ENCODE peak calls at places on chromosomes 11 and 22, in nine cellular contexts. J is T-helper 1 cell; S is EL; P is SJSA1; U is NCI-H1105 treated with DMSO at 0.1 percent for 48 hours; W is Calu3; I is IMR-90; T is stimulated activated CD4-positive, alpha-beta T cell treated with anti-CD3 and anti-CD28 coated beads, Interleukin-15, amount 100 ng/mL, for 24 hours; G is endothelial cell. V is an unnamed sample.

GRCh38 chr11:86681039-86681745 is 8.8 kb upstream of the ME3 start:
- DNase-seq in U (no peak), S (no peak), P (no peak), W (no peak), G (no peak), T (no peak), I (no peak), J (no peak), V (peak; percentile 48)

GRCh38 chr11:68329993-68330699 is 17.8 kb downstream of the LRP5 start:
- DNase-seq in U (no peak), I (peak; percentile 53), W (no peak), G (no peak), T (no peak), J (no peak), P (no peak), S (no peak), V (no peak)

GRCh38 chr11:37286890-37287289 is 688.9 kb upstream of the RAG2 start:
- DNase-seq in I (no peak), P (no peak), T (no peak), S (no peak), G (no peak), J (no peak), W (no peak), U (no peak), V (no peak)

GRCh38 chr22:26751217-26751616 is 93.8 kb downstream of the MIAT start:
- DNase-seq in I (no peak), G (peak; percentile 71), S (no peak), W (no peak), T (no peak), P (no peak), J (no peak), U (peak; percentile 0), V (no peak)

GRCh38 chr11:114972105-114972504 is 293.8 kb downstream of the NXPE2 start:
- DNase-seq in W (no peak), T (no peak), S (no peak), J (no peak), U (no peak), P (no peak), G (no peak), I (no peak), V (no peak)

GRCh38 chr22:31206896-31207687 is 5.0 kb upstream of the LIMK2 start:
- DNase-seq in J (no peak), I (no peak), W (peak; percentile 77), U (peak; percentile 57), P (no peak), T (peak; percentile 33), S (no peak), G (no peak), V (peak; percentile 43)

GRCh38 chr11:1778141-1778911 is 14.6 kb upstream of the CTSD start:
- DNase-seq in G (no peak), T (no peak), W (peak; percentile 75), J (no peak), U (no peak), S (no peak), I (no peak), P (no peak), V (no peak)

GRCh38 chr11:16891964-16892363 is 122.2 kb downstream of the PLEKHA7 start:
- DNase-seq in W (no peak), T (no peak), J (no peak), P (no peak), U (no peak), S (peak; percentile 95), G (no peak), I (peak; percentile 70), V (peak; percentile 42)

GRCh38 chr11:112321521-112322172 is 61.0 kb upstream of the PLET1 start:
- DNase-seq in U (peak; percentile 93), G (no peak), W (peak; percentile 73), J (no peak), S (peak; percentile 72), T (no peak), P (no peak), I (peak; percentile 89), V (peak; percentile 68)

GRCh38 chr11:124817036-124817435 is 16.8 kb upstream of the MSANTD2 start:
- DNase-seq in U (no peak), S (no peak), G (no peak), T (no peak), P (no peak), J (no peak), W (no peak), I (no peak), V (no peak)

GRCh38 chr22:49052023-49052538 is 775.6 kb downstream of the BRD1 start:
- DNase-seq in G (no peak), P (no peak), J (peak; percentile 30), U (no peak), W (no peak), I (no peak), T (peak; percentile 43), S (no peak), V (no peak)

GRCh38 chr11:105611414-105611813 is 1.5 kb downstream of the GRIA4 start:
- DNase-seq in J (no peak), P (no peak), U (no peak), S (no peak), I (no peak), T (no peak), W (no peak), G (no peak), V (no peak)

GRCh38 chr11:27619936-27620335 is 80.3 kb downstream of the BDNF start:
- DNase-seq in T (no peak), G (no peak), I (no peak), P (no peak), U (no peak), J (no peak), W (no peak), S (peak; percentile 44), V (no peak)

GRCh38 chr22:46143491-46144147 is 6.7 kb upstream of the PPARA start:
- DNase-seq in I (no peak), G (no peak), J (no peak), U (no peak), T (no peak), W (no peak), P (no peak), S (no peak), V (no peak)

GRCh38 chr22:37898441-37899181 is 7.5 kb upstream of the MICALL1 start:
- DNase-seq in T (no peak), U (no peak), W (peak; percentile 94), J (no peak), G (no peak), S (peak; percentile 28), I (no peak), P (peak; percentile 71), V (no peak)

GRCh38 chr11:45900916-45901617 is 6.0 kb downstream of the FREY1 start:
- DNase-seq in P (no peak), W (no peak), J (no peak), S (no peak), I (no peak), G (no peak), T (no peak), U (peak; percentile 58), V (peak; percentile 25)

GRCh38 chr11:69010964-69011623 is 2.0 kb downstream of the MRGPRF start:
- DNase-seq in W (peak; percentile 86), P (peak; percentile 95), J (no peak), T (peak; percentile 73), S (peak; percentile 91), G (peak; percentile 50), I (peak; percentile 77), U (no peak), V (peak; percentile 77)

GRCh38 chr11:83483808-83484207 is 197.6 kb upstream of the CCDC90B start:
- DNase-seq in T (no peak), I (no peak), J (no peak), S (no peak), W (no peak), U (no peak), P (no peak), G (no peak), V (no peak)

GRCh38 chr11:116800610-116801009 is 8.9 kb upstream of the APOA5 start:
- DNase-seq in S (no peak), P (no peak), J (no peak), T (no peak), I (no peak), W (no peak), G (no peak), U (no peak), V (no peak)

GRCh38 chr22:44229809-44230208 is 49.1 kb downstream of the PARVG start:
- DNase-seq in U (no peak), W (no peak), J (no peak), S (no peak), T (no peak), I (no peak), G (no peak), P (no peak), V (no peak)

GRCh38 chr11:116731821-116732739 is 40.7 kb downstream of the BUD13 start:
- DNase-seq in W (no peak), T (no peak), I (no peak), P (no peak), J (no peak), S (no peak), U (no peak), G (no peak), V (no peak)

GRCh38 chr11:66466225-66467033 is at the start of gene PELI3:
- DNase-seq in J (peak; percentile 92), U (peak; percentile 79), P (peak; percentile 98), S (peak; percentile 89), W (peak; percentile 92), I (peak; percentile 88), G (peak; percentile 97), T (peak; percentile 92), V (peak; percentile 88)

GRCh38 chr22:42433754-42434153 is 1.6 kb upstream of the NFAM1 start:
- DNase-seq in W (no peak), J (no peak), U (peak; percentile 89), T (no peak), I (no peak), P (no peak), G (no peak), S (no peak), V (no peak)

GRCh38 chr11:110249066-110249465 is 47.3 kb downstream of the RDX start:
- DNase-seq in P (no peak), T (no peak), U (no peak), I (no peak), W (no peak), G (no peak), S (no peak), J (no peak), V (peak; percentile 22)

GRCh38 chr22:48943567-48944432 is 883.9 kb downstream of the BRD1 start:
- DNase-seq in W (no peak), G (peak; percentile 76), P (peak; percentile 42), J (no peak), I (no peak), T (peak; percentile 12), S (no peak), U (no peak), V (no peak)

GRCh38 chr11:102476812-102477211 is 24.2 kb upstream of the TMEM123 start:
- DNase-seq in G (peak; percentile 11), S (peak; percentile 16), I (peak; percentile 22), P (no peak), U (peak; percentile 9), J (no peak), W (peak; percentile 38), T (peak; percentile 44), V (no peak)

GRCh38 chr11:134645576-134645975 is 233.5 kb upstream of the B3GAT1 start:
- DNase-seq in U (no peak), J (no peak), G (no peak), S (no peak), T (no peak), W (no peak), P (no peak), I (no peak), V (no peak)

GRCh38 chr11:37963440-37963839 is 1365.4 kb upstream of the RAG2 start:
- DNase-seq in W (no peak), G (no peak), P (no peak), S (no peak), T (no peak), I (no peak), U (no peak), J (no peak), V (no peak)

GRCh38 chr11:126079640-126080205 is 17.1 kb upstream of the CDON start:
- DNase-seq in T (no peak), I (no peak), U (peak; percentile 60), W (no peak), J (no peak), P (no peak), S (no peak), G (no peak), V (no peak)

GRCh38 chr22:35733036-35733435 is 15.4 kb downstream of the APOL5 start:
- DNase-seq in T (no peak), I (no peak), S (no peak), J (no peak), G (no peak), W (no peak), P (no peak), U (no peak), V (no peak)